ENCODE peak calls at places on chromosome X, in six cellular contexts. C, J, P, I, F and V are unnamed samples.

GRCh38 chrX:133674726-133675470 is 259.6 kb upstream of the GPC4 start:
- DNase-seq in C (no peak), J (no peak), P (no peak), I (no peak), F (no peak), V (no peak)

GRCh38 chrX:126994011-126994410 is 174.5 kb downstream of the PRR32 start:
- DNase-seq in C (no peak), J (no peak), P (no peak), I (no peak), F (peak; percentile 76), V (no peak)

GRCh38 chrX:41238543-41238942 is 95.4 kb upstream of the DDX3X start:
- DNase-seq in C (no peak), J (no peak), P (peak; percentile 16), I (no peak), F (no peak), V (no peak)

GRCh38 chrX:134908235-134908834 is 82.5 kb upstream of the SMIM10 start:
- DNase-seq in C (no peak), J (peak; percentile 21), P (no peak), I (no peak), F (peak; percentile 53), V (no peak)

GRCh38 chrX:41906515-41907165 is 16.7 kb downstream of the CASK start:
- DNase-seq in C (no peak), J (no peak), P (no peak), I (no peak), F (no peak), V (no peak)

GRCh38 chrX:113892401-113892800 is 691.5 kb upstream of the HTR2C start:
- DNase-seq in C (no peak), J (no peak), P (no peak), I (no peak), F (no peak), V (no peak)

GRCh38 chrX:73855546-73855945 is 292.5 kb downstream of the CHIC1 start:
- DNase-seq in C (peak; percentile 32), J (peak; percentile 5), P (peak; percentile 11), I (peak; percentile 62), F (peak; percentile 36), V (peak; percentile 53)

GRCh38 chrX:9848718-9849481 is 62.7 kb downstream of the SHROOM2 start:
- DNase-seq in C (no peak), J (no peak), P (no peak), I (no peak), F (no peak), V (no peak)

GRCh38 chrX:386768-387575 is at the start of gene PPP2R3B:
- DNase-seq in C (peak; percentile 100), J (no peak), P (peak; percentile 91), I (no peak), F (no peak), V (peak; percentile 100)

GRCh38 chrX:54358424-54359211 is 772 bp upstream of the WNK3 start:
- DNase-seq in C (peak; percentile 34), J (peak; percentile 48), P (peak; percentile 32), I (peak; percentile 85), F (peak; percentile 48), V (peak; percentile 10)

GRCh38 chrX:323721-324628 is 5.4 kb upstream of the GTPBP6 start:
- DNase-seq in C (no peak), J (no peak), P (peak; percentile 94), I (no peak), F (no peak), V (peak; percentile 74)

GRCh38 chrX:7286461-7286860 is 138.5 kb upstream of the PUDP start:
- DNase-seq in C (no peak), J (no peak), P (no peak), I (no peak), F (no peak), V (no peak)